ENCODE peak calls at places on chromosome 18, in seven cellular contexts. One of them, this sample, is unnamed. For H3K4me1 and H3K27me3, the result is how much of the 10 kb centered on the place peaks cover.

GRCh38 chr18:25262920-25263319 is 89.0 kb downstream of the ZNF521 start:
- DNase-seq in left ventricle myocardium inferior: no peak
- DNase-seq in adrenal gland: no peak
- DNase-seq in suprapubic skin: no peak
- DNase-seq in spleen: no peak
- DNase-seq in fibroblast of lung: peak
- DNase-seq in A673: no peak
- DNase-seq in this sample: no peak

GRCh38 chr18:57811477-57812125 is 8.5 kb upstream of the ATP8B1 start:
- DNase-seq in left ventricle myocardium inferior: no peak
- DNase-seq in adrenal gland: no peak
- DNase-seq in suprapubic skin: no peak
- DNase-seq in spleen: no peak
- DNase-seq in fibroblast of lung: no peak
- DNase-seq in A673: no peak
- DNase-seq in this sample: no peak

GRCh38 chr18:25237571-25238267 is 114.2 kb downstream of the ZNF521 start:
- DNase-seq in left ventricle myocardium inferior: no peak
- DNase-seq in adrenal gland: no peak
- DNase-seq in suprapubic skin: no peak
- DNase-seq in spleen: no peak
- DNase-seq in fibroblast of lung: no peak
- DNase-seq in A673: no peak
- DNase-seq in this sample: no peak

GRCh38 chr18:1050012-1050657 is 145.5 kb downstream of the ADCYAP1 start:
- DNase-seq in left ventricle myocardium inferior: no peak
- DNase-seq in adrenal gland: no peak
- DNase-seq in suprapubic skin: no peak
- DNase-seq in spleen: no peak
- DNase-seq in fibroblast of lung: no peak
- DNase-seq in A673: no peak
- DNase-seq in this sample: no peak

GRCh38 chr18:49070552-49070951 is 119.8 kb upstream of the SMAD7 start:
- DNase-seq in left ventricle myocardium inferior: no peak
- DNase-seq in adrenal gland: no peak
- DNase-seq in suprapubic skin: no peak
- DNase-seq in spleen: no peak
- DNase-seq in fibroblast of lung: no peak
- DNase-seq in A673: no peak
- DNase-seq in this sample: no peak

GRCh38 chr18:8858888-8859511 is 153.6 kb downstream of the MTCL1 start:
- DNase-seq in left ventricle myocardium inferior: no peak
- DNase-seq in adrenal gland: no peak
- DNase-seq in suprapubic skin: no peak
- DNase-seq in spleen: no peak
- DNase-seq in fibroblast of lung: peak
- DNase-seq in A673: peak
- DNase-seq in this sample: no peak

GRCh38 chr18:56475250-56475649 is 163.1 kb downstream of the TXNL1 start:
- DNase-seq in left ventricle myocardium inferior: no peak
- DNase-seq in adrenal gland: no peak
- DNase-seq in suprapubic skin: no peak
- DNase-seq in spleen: no peak
- DNase-seq in fibroblast of lung: no peak
- DNase-seq in A673: no peak
- DNase-seq in this sample: no peak

GRCh38 chr18:23994361-23994902 is 20.1 kb upstream of the TTC39C start:
- DNase-seq in left ventricle myocardium inferior: no peak
- DNase-seq in adrenal gland: peak
- DNase-seq in suprapubic skin: peak
- DNase-seq in spleen: no peak
- DNase-seq in fibroblast of lung: peak
- DNase-seq in A673: peak
- DNase-seq in this sample: no peak

GRCh38 chr18:8607776-8608682 is 1.2 kb upstream of the RAB12 start:
- DNase-seq in left ventricle myocardium inferior: no peak
- DNase-seq in adrenal gland: no peak
- DNase-seq in suprapubic skin: no peak
- DNase-seq in spleen: no peak
- DNase-seq in fibroblast of lung: peak
- DNase-seq in A673: no peak
- DNase-seq in this sample: no peak

GRCh38 chr18:23502516-23503037 is 734 bp upstream of the RMC1 start:
- DNase-seq in left ventricle myocardium inferior: no peak
- DNase-seq in adrenal gland: no peak
- DNase-seq in suprapubic skin: no peak
- DNase-seq in spleen: no peak
- DNase-seq in fibroblast of lung: no peak
- DNase-seq in A673: no peak
- DNase-seq in this sample: no peak

GRCh38 chr18:10035306-10035991 is 121.6 kb downstream of the VAPA start:
- DNase-seq in left ventricle myocardium inferior: no peak
- DNase-seq in adrenal gland: no peak
- DNase-seq in suprapubic skin: no peak
- DNase-seq in spleen: no peak
- DNase-seq in fibroblast of lung: no peak
- DNase-seq in A673: peak
- DNase-seq in this sample: no peak

GRCh38 chr18:39406941-39407340 is 1841.3 kb upstream of the CELF4 start:
- DNase-seq in left ventricle myocardium inferior: no peak
- DNase-seq in adrenal gland: no peak
- DNase-seq in suprapubic skin: no peak
- DNase-seq in spleen: no peak
- DNase-seq in fibroblast of lung: no peak
- DNase-seq in A673: no peak
- DNase-seq in this sample: no peak

GRCh38 chr18:36532394-36532793 is 234.9 kb downstream of the FHOD3 start:
- DNase-seq in left ventricle myocardium inferior: no peak
- DNase-seq in adrenal gland: no peak
- DNase-seq in suprapubic skin: no peak
- DNase-seq in spleen: no peak
- DNase-seq in fibroblast of lung: no peak
- DNase-seq in A673: no peak
- DNase-seq in this sample: no peak

GRCh38 chr18:79936641-79937040 is 14.8 kb downstream of the SLC66A2 start:
- DNase-seq in left ventricle myocardium inferior: no peak
- DNase-seq in adrenal gland: peak
- DNase-seq in suprapubic skin: peak
- DNase-seq in spleen: peak
- DNase-seq in fibroblast of lung: no peak
- DNase-seq in A673: no peak
- DNase-seq in this sample: no peak

GRCh38 chr18:79897940-79898625 is 53.4 kb downstream of the SLC66A2 start:
- DNase-seq in left ventricle myocardium inferior: no peak
- DNase-seq in adrenal gland: no peak
- DNase-seq in suprapubic skin: peak
- DNase-seq in spleen: peak
- DNase-seq in fibroblast of lung: no peak
- DNase-seq in A673: no peak
- DNase-seq in this sample: no peak

GRCh38 chr18:44681611-44682010 is 923 bp downstream of the SETBP1 start:
- DNase-seq in left ventricle myocardium inferior: no peak
- DNase-seq in adrenal gland: no peak
- DNase-seq in suprapubic skin: no peak
- DNase-seq in spleen: no peak
- DNase-seq in fibroblast of lung: no peak
- DNase-seq in A673: peak
- DNase-seq in this sample: no peak

GRCh38 chr18:7728297-7728696 is 161.2 kb downstream of the PTPRM start:
- DNase-seq in left ventricle myocardium inferior: no peak
- DNase-seq in adrenal gland: no peak
- DNase-seq in suprapubic skin: no peak
- DNase-seq in spleen: no peak
- DNase-seq in fibroblast of lung: no peak
- DNase-seq in A673: no peak
- DNase-seq in this sample: no peak

GRCh38 chr18:74060511-74061028 is 87.1 kb downstream of the FBXO15 start:
- DNase-seq in left ventricle myocardium inferior: no peak
- DNase-seq in adrenal gland: no peak
- DNase-seq in suprapubic skin: no peak
- DNase-seq in spleen: no peak
- DNase-seq in fibroblast of lung: no peak
- DNase-seq in A673: no peak
- DNase-seq in this sample: no peak

DNA sequence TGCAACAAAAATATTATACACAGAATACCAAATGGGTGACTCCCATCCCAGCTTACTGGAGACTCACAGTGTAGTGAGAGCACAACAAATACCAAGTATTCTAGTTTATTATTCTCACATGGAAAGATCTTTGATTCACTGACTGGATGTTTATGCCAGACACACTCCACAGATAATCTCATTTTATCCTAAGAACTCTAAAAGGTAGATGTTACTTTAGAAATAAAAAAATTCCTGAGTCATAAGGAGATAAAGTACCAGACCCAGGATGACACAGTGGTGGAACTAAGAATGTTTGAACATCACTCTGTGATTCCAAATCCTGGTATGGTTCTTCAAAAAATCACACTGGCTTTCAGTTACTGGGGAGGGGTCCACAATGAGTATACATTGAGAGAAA is 136.2 kb downstream of the CDH2 start:
- DNase-seq in left ventricle myocardium inferior: no peak
- DNase-seq in adrenal gland: no peak
- DNase-seq in suprapubic skin: no peak
- DNase-seq in spleen: no peak
- DNase-seq in fibroblast of lung: no peak
- DNase-seq in A673: no peak
- DNase-seq in this sample: no peak
- H3K4me1 ChIP-seq in left ventricle myocardium inferior: half or more
- H3K4me1 ChIP-seq in adrenal gland: under half
- H3K4me1 ChIP-seq in suprapubic skin: under half
- H3K4me1 ChIP-seq in spleen: under half
- H3K4me1 ChIP-seq in fibroblast of lung: under half
- H3K4me1 ChIP-seq in A673: under half
- H3K4me1 ChIP-seq in this sample: half or more

GRCh38 chr18:22347624-22348511 is 69.8 kb downstream of the CTAGE1 start:
- DNase-seq in left ventricle myocardium inferior: peak
- DNase-seq in adrenal gland: peak
- DNase-seq in suprapubic skin: no peak
- DNase-seq in spleen: no peak
- DNase-seq in fibroblast of lung: peak
- DNase-seq in A673: no peak
- DNase-seq in this sample: no peak

GRCh38 chr18:22346342-22346967 is 71.3 kb downstream of the CTAGE1 start:
- DNase-seq in left ventricle myocardium inferior: peak
- DNase-seq in adrenal gland: peak
- DNase-seq in suprapubic skin: no peak
- DNase-seq in spleen: no peak
- DNase-seq in fibroblast of lung: peak
- DNase-seq in A673: peak
- DNase-seq in this sample: no peak

GRCh38 chr18:22348521-22349316 is 69.0 kb downstream of the CTAGE1 start:
- DNase-seq in left ventricle myocardium inferior: peak
- DNase-seq in adrenal gland: peak
- DNase-seq in suprapubic skin: no peak
- DNase-seq in spleen: peak
- DNase-seq in fibroblast of lung: peak
- DNase-seq in A673: peak
- DNase-seq in this sample: no peak

GRCh38 chr18:22345733-22346132 is 72.0 kb downstream of the CTAGE1 start:
- DNase-seq in left ventricle myocardium inferior: no peak
- DNase-seq in adrenal gland: peak
- DNase-seq in suprapubic skin: no peak
- DNase-seq in spleen: no peak
- DNase-seq in fibroblast of lung: no peak
- DNase-seq in A673: no peak
- DNase-seq in this sample: no peak

GRCh38 chr18:22346968-22347611 is 70.6 kb downstream of the CTAGE1 start:
- DNase-seq in left ventricle myocardium inferior: peak
- DNase-seq in adrenal gland: peak
- DNase-seq in suprapubic skin: no peak
- DNase-seq in spleen: peak
- DNase-seq in fibroblast of lung: peak
- DNase-seq in A673: no peak
- DNase-seq in this sample: peak
- H3K27me3 ChIP-seq in left ventricle myocardium inferior: under half
- H3K27me3 ChIP-seq in adrenal gland: under half
- H3K27me3 ChIP-seq in suprapubic skin: under half
- H3K27me3 ChIP-seq in spleen: half or more
- H3K27me3 ChIP-seq in fibroblast of lung: under half
- H3K27me3 ChIP-seq in A673: half or more
- H3K27me3 ChIP-seq in this sample: under half

DNA sequence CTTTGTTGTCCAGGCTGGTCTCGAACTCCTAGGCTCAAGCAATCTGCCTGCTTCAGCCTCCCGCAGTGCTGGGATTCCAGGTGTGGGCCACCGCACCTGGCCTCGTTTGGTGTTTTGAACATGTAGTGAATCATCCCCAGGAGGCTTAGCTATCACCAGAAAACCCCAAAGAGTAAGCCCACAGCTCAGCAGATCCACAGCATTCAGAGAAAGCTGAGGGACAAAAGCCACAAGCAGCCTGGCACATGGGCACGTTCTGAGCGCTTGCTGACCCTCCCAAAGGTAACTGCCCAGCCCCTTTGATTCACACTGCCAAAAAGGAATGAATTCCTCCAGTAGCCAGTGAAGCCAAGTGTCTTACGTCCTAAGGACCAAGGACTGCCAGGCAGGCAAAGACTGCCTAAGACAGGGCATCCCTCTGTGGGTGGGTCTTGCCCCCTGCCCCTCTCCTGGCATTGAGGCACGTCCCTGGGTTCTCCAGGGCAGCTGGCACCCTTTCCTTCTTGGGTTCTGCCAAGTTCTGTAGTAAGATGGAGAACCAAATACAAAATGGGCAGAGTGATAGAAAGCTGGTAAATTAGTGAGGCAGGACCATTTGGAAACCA is 31.7 kb downstream of the MBP start:
- DNase-seq in left ventricle myocardium inferior: no peak
- DNase-seq in adrenal gland: no peak
- DNase-seq in suprapubic skin: no peak
- DNase-seq in spleen: no peak
- DNase-seq in fibroblast of lung: no peak
- DNase-seq in A673: no peak
- DNase-seq in this sample: no peak
- H3K4me1 ChIP-seq in left ventricle myocardium inferior: half or more
- H3K4me1 ChIP-seq in adrenal gland: under half
- H3K4me1 ChIP-seq in suprapubic skin: half or more
- H3K4me1 ChIP-seq in spleen: half or more
- H3K4me1 ChIP-seq in fibroblast of lung: under half
- H3K4me1 ChIP-seq in A673: under half
- H3K4me1 ChIP-seq in this sample: under half

DNA sequence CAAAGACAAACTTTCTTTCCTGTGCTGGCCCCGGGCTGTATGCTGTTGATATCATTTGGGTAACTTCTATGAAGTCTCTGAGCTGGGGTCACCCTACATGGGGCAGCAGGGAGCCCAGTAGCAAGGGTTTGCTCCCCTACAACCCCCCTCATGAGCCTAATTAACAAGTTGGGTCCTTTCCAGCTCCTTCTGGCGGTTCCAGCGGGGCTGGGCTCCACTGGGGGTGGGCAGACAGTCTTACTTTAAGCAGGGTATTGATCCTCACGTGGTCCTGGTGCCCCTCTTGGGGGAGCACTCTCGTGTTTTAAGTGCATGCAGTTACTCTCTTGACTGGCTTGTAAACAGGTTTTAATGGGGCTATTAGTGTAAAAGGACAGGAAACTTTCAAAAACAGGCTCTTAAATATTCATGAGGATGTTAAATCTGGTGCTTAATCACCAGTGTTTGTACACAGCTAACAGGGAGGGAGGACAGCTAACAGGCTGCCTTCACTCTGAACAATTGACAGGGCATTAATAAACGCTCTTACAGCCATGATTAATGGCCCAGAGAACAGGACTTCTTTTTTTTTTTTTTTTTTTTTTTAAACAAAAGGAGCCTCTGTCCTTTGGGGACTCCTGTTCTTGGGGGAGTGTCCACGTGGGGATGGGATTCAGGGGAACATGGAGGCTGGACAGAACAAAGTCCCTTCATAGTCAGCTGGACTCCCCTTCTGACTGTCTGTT is 36.6 kb upstream of the SKOR2 start:
- DNase-seq in left ventricle myocardium inferior: no peak
- DNase-seq in adrenal gland: no peak
- DNase-seq in suprapubic skin: no peak
- DNase-seq in spleen: no peak
- DNase-seq in fibroblast of lung: no peak
- DNase-seq in A673: peak
- DNase-seq in this sample: no peak
- H3K27me3 ChIP-seq in left ventricle myocardium inferior: half or more
- H3K27me3 ChIP-seq in adrenal gland: under half
- H3K27me3 ChIP-seq in suprapubic skin: under half
- H3K27me3 ChIP-seq in spleen: half or more
- H3K27me3 ChIP-seq in fibroblast of lung: under half
- H3K27me3 ChIP-seq in A673: half or more
- H3K27me3 ChIP-seq in this sample: under half